ENCODE peak calls at places on chromosomes 1 and 21, in ten cellular contexts. S, X, H, E, P, L, O, I, T and Y are unnamed samples.
A peak's percentile ranks its signal among the peaks of the same experiment; 100 is the strongest.

GRCh38 chr21:38766987-38767722 is 38.6 kb upstream of the ETS2 start:
- DNase-seq in S (peak; percentile 79), X (peak; percentile 55), H (no peak), E (no peak), P (peak; percentile 85), L (no peak), O (no peak), I (no peak), T (no peak), Y (peak; percentile 28)

GRCh38 chr1:212155219-212155618 is 119.7 kb downstream of the DTL start:
- DNase-seq in S (no peak), X (no peak), H (no peak), E (no peak), P (no peak), L (no peak), O (no peak), I (no peak), T (no peak), Y (no peak)

GRCh38 chr1:104979651-104980050 is 1230.0 kb downstream of the AMY1C start:
- DNase-seq in S (no peak), X (no peak), H (no peak), E (no peak), P (no peak), L (no peak), O (no peak), I (no peak), T (no peak), Y (no peak)

GRCh38 chr1:50420689-50421365 is 2.4 kb downstream of the DMRTA2 start:
- DNase-seq in S (no peak), X (no peak), H (no peak), E (no peak), P (no peak), L (no peak), O (peak; percentile 88), I (no peak), T (no peak), Y (no peak)

GRCh38 chr1:189859385-189859977 is 618.2 kb downstream of the BRINP3 start:
- DNase-seq in S (peak; percentile 43), X (no peak), H (peak; percentile 8), E (no peak), P (no peak), L (no peak), O (peak; percentile 25), I (no peak), T (no peak), Y (no peak)

GRCh38 chr1:46131727-46132528 is 501 bp downstream of the PIK3R3 start:
- DNase-seq in S (peak; percentile 54), X (no peak), H (peak; percentile 42), E (no peak), P (peak; percentile 24), L (no peak), O (peak; percentile 74), I (peak; percentile 44), T (peak; percentile 21), Y (peak; percentile 9)

GRCh38 chr1:154186852-154187501 is 4.9 kb downstream of the TPM3 start:
- DNase-seq in S (peak; percentile 24), X (no peak), H (peak; percentile 24), E (no peak), P (no peak), L (no peak), O (no peak), I (no peak), T (no peak), Y (no peak)

GRCh38 chr1:236060286-236060685 is 4.6 kb downstream of the NID1 start:
- DNase-seq in S (no peak), X (no peak), H (no peak), E (no peak), P (no peak), L (no peak), O (no peak), I (no peak), T (no peak), Y (no peak)

GRCh38 chr21:46323710-46324389 is at the start of the genes C21orf58 and PCNT:
- DNase-seq in S (peak; percentile 98), X (peak; percentile 99), H (peak; percentile 99), E (peak; percentile 98), P (peak; percentile 99), L (peak; percentile 98), O (peak; percentile 99), I (peak; percentile 99), T (peak; percentile 98), Y (peak; percentile 97)

GRCh38 chr1:94707321-94708298 is 112.5 kb upstream of the SLC44A3 start:
- DNase-seq in S (no peak), X (no peak), H (no peak), E (peak; percentile 48), P (no peak), L (peak; percentile 76), O (no peak), I (peak; percentile 76), T (peak; percentile 80), Y (no peak)

GRCh38 chr1:3003039-3003940 is 18.0 kb upstream of the ACTRT2 start:
- DNase-seq in S (no peak), X (peak; percentile 43), H (no peak), E (no peak), P (no peak), L (no peak), O (no peak), I (no peak), T (no peak), Y (no peak)

GRCh38 chr1:210262167-210262896 is 29.7 kb downstream of the SERTAD4 start:
- DNase-seq in S (no peak), X (no peak), H (peak; percentile 52), E (no peak), P (no peak), L (peak; percentile 36), O (no peak), I (no peak), T (peak; percentile 36), Y (no peak)

GRCh38 chr21:29581393-29581792 is 282.7 kb downstream of the BACH1 start:
- DNase-seq in S (no peak), X (no peak), H (peak; percentile 30), E (no peak), P (no peak), L (no peak), O (no peak), I (no peak), T (no peak), Y (no peak)

GRCh38 chr1:110285316-110285715 is 53.9 kb upstream of the RBM15 start:
- DNase-seq in S (no peak), X (no peak), H (no peak), E (no peak), P (no peak), L (no peak), O (no peak), I (no peak), T (no peak), Y (no peak)

GRCh38 chr1:234533975-234534876 is 55.2 kb upstream of the TARBP1 start:
- DNase-seq in S (no peak), X (peak; percentile 87), H (peak; percentile 91), E (peak; percentile 92), P (no peak), L (peak; percentile 97), O (no peak), I (peak; percentile 79), T (peak; percentile 99), Y (no peak)

DNA sequence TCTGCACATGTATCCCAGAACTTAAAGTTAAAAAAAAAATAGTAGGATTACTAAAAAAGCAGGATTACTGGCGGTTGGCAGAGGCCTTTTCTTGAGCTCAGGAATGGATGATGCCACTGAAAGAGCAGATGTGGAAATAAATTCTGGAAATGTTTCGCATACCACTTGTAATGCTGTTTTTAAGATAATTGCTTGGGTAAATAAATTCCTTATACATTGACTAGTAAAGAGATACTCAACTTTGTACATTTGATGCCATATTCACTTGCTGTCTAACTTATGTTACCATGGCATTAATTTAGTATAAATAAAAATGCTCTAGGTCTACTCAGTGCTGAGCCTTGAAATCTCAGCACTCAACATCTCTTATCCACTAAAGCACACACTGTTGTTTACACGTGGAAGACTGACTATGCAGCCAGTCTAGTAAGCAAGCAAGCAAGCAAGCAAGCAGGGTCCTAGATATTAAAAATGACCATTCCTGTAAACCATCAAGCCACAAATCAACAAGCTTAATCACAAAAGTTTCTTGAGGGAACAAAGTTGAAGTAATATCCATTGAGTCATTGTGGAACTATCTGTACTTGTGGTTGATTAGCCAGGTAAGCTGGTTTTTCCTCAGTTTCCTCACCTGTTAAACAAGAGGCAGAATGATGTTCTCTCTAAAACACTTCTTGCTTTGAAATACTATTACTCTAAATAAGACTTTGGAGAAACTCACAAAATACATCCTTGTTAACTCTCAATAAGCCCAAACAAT is 1.7 kb upstream of the RASAL2 start:
- DNase-seq in S (no peak), X (no peak), H (no peak), E (no peak), P (no peak), L (no peak), O (no peak), I (no peak), T (no peak), Y (no peak)
- H3K27ac ChIP-seq in S (no peak overlapping the region), X (peak overlapping the region; percentile 14), H (peak overlapping the region; percentile 71), E (no peak overlapping the region), P (no peak overlapping the region), L (no peak overlapping the region), O (no peak overlapping the region), I (peak overlapping the region; percentile 84), T (no peak overlapping the region), Y (no peak overlapping the region)

DNA sequence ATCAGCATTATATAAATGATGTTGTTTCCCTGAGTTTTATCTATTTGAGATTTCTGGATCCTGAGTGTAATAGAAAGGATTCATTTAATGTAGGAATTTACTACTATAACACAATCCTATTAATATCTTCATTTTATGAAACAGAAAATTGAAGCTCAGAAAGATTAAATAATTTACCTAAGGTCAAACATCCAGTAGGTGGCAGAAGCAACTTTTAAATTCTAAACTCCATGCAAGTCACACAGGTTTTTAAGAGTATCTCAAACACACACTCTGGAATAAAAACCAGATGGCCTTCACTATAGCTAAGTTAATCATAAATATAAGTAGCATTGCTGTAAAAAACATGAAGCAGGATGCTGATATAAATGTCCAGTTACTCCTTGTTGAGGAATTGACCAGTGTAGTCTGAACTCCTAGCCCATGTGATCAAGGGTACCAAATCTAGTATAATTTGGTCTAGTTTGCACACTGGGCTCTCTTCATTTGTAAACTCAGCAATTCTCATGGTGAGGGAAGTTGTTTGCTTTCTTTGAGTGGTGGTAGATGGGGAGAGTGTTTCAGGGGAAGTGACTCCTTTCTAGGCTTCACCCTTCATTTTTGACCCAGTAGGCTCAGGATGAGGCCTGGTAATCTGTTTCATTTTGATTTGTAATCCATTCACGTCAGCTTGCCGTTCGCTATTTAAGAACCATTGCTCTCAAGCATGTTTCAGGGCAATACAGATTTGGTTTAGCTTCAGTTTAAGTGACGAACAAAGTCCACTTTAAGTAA is 9.3 kb upstream of the FMO3 start:
- DNase-seq in S (peak; percentile 36), X (no peak), H (peak; percentile 46), E (no peak), P (no peak), L (no peak), O (peak; percentile 23), I (no peak), T (no peak), Y (no peak)
- H3K4me3 ChIP-seq in S (no peak overlapping the region), X (no peak overlapping the region), H (no peak overlapping the region), E (no peak overlapping the region), P (no peak overlapping the region), L (no peak overlapping the region), O (no peak overlapping the region), I (no peak overlapping the region), T (no peak overlapping the region), Y (no peak overlapping the region)

GRCh38 chr1:180926164-180926981 is 13.7 kb downstream of the KIAA1614 start:
- DNase-seq in S (peak; percentile 44), X (no peak), H (peak; percentile 71), E (peak; percentile 58), P (peak; percentile 13), L (peak; percentile 66), O (peak; percentile 79), I (no peak), T (peak; percentile 71), Y (no peak)
- H3K4me1 ChIP-seq in S (no peaks in the 10 kb centered on the region), X (peaks cover 21% of the 10 kb centered on the region), H (peaks cover 47% of the 10 kb centered on the region), E (peaks cover 34% of the 10 kb centered on the region), P (no peaks in the 10 kb centered on the region), L (peaks cover 18% of the 10 kb centered on the region), O (peaks cover 72% of the 10 kb centered on the region), I (peaks cover 8% of the 10 kb centered on the region), T (peaks cover 31% of the 10 kb centered on the region), Y (no peaks in the 10 kb centered on the region)

GRCh38 chr1:226403522-226404034 is 4.3 kb downstream of the PARP1 start:
- DNase-seq in S (peak; percentile 59), X (no peak), H (no peak), E (no peak), P (no peak), L (no peak), O (no peak), I (no peak), T (no peak), Y (no peak)
- H3K27ac ChIP-seq in S (peak overlapping the region; percentile 91), X (no peak overlapping the region), H (no peak overlapping the region), E (no peak overlapping the region), P (no peak overlapping the region), L (no peak overlapping the region), O (no peak overlapping the region), I (no peak overlapping the region), T (no peak overlapping the region), Y (no peak overlapping the region)